ENCODE peak calls at places on chromosomes 4 and X, in eight cellular contexts. O is testis; P is choroid plexus epithelial cell; J is PC-3; Z is brain microvascular endothelial cell; B is CD8-positive, alpha-beta memory T cell; H is mesendoderm; Y is HepG2. M is an unnamed sample.

GRCh38 chr4:144494280-144494679 is 151.7 kb upstream of the HHIP start:
- DNase-seq in O (no peak), P (peak; percentile 48), J (no peak), Z (no peak), B (no peak), H (no peak), Y (no peak), M (no peak)

GRCh38 chrX:119502727-119503483 is 34.7 kb downstream of the SLC25A5 start:
- DNase-seq in O (no peak), P (peak; percentile 53), J (peak; percentile 86), Z (peak; percentile 27), B (peak; percentile 51), H (no peak), Y (peak; percentile 65), M (no peak)

GRCh38 chrX:13688384-13688771 is 550 bp upstream of the RAB9A start:
- DNase-seq in O (no peak), P (no peak), J (peak; percentile 13), Z (no peak), B (no peak), H (no peak), Y (no peak), M (no peak)

GRCh38 chrX:154417157-154417556 is 5.8 kb downstream of the TAFAZZIN start:
- DNase-seq in O (no peak), P (no peak), J (no peak), Z (no peak), B (no peak), H (no peak), Y (no peak), M (no peak)

GRCh38 chrX:50700921-50701320 is 113.1 kb downstream of the SHROOM4 start:
- DNase-seq in O (no peak), P (no peak), J (no peak), Z (no peak), B (no peak), H (peak; percentile 59), Y (no peak), M (no peak)

GRCh38 chr4:20761382-20761781 is 61.1 kb downstream of the PACRGL start:
- DNase-seq in O (no peak), P (no peak), J (peak; percentile 16), Z (no peak), B (no peak), H (no peak), Y (no peak), M (no peak)

GRCh38 chr4:921830-922331 is 10.2 kb downstream of the GAK start:
- DNase-seq in O (no peak), P (no peak), J (no peak), Z (no peak), B (no peak), H (no peak), Y (no peak), M (peak; percentile 60)

GRCh38 chr4:76821661-76822060 is 76.3 kb downstream of the SOWAHB start:
- DNase-seq in O (no peak), P (peak; percentile 58), J (no peak), Z (no peak), B (no peak), H (no peak), Y (no peak), M (no peak)

GRCh38 chr4:107037188-107037587 is 1.1 kb upstream of the DKK2 start:
- DNase-seq in O (peak; percentile 62), P (peak; percentile 42), J (peak; percentile 4), Z (peak; percentile 28), B (no peak), H (peak; percentile 80), Y (no peak), M (no peak)

GRCh38 chrX:57379296-57379695 is 92.8 kb downstream of the FAAH2 start:
- DNase-seq in O (no peak), P (no peak), J (no peak), Z (no peak), B (no peak), H (no peak), Y (no peak), M (no peak)

GRCh38 chr4:140012688-140013087 is 141.3 kb downstream of the MAML3 start:
- DNase-seq in O (peak; percentile 50), P (peak; percentile 94), J (peak; percentile 93), Z (peak; percentile 89), B (peak; percentile 49), H (peak; percentile 80), Y (peak; percentile 70), M (no peak)

GRCh38 chrX:33277046-33277445 is 65.7 kb upstream of the DMD start:
- DNase-seq in O (no peak), P (no peak), J (no peak), Z (no peak), B (no peak), H (no peak), Y (no peak), M (no peak)

GRCh38 chr4:138972956-138973819 is 42.4 kb upstream of the NOCT start:
- DNase-seq in O (no peak), P (no peak), J (no peak), Z (no peak), B (no peak), H (peak; percentile 86), Y (no peak), M (no peak)

GRCh38 chr4:98816816-98817215 is 112.1 kb downstream of the EIF4E start:
- DNase-seq in O (no peak), P (no peak), J (no peak), Z (no peak), B (no peak), H (no peak), Y (no peak), M (no peak)

GRCh38 chr4:139207873-139208403 is 30.9 kb upstream of the ELF2 start:
- DNase-seq in O (no peak), P (peak; percentile 26), J (no peak), Z (no peak), B (no peak), H (no peak), Y (no peak), M (no peak)

DNA sequence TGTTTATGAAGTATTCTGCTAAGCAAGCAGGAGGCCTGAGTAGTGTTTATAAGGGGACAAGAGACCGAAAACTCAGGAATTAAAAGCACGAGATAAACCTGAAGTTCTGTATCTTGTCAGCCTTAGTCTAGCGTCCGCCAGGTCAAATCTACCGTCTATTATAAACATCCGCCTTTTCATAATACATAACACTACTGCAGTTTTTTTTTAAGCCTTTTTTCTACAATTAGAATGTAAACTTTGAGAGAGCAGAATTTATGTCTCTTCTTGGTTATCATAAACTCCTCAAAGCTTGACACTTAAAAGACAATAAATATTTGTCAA is 117.3 kb downstream of the CHRNA9 start:
- DNase-seq in O (no peak), P (no peak), J (no peak), Z (no peak), B (no peak), H (no peak), Y (no peak), M (no peak)
- H3K4me3 ChIP-seq in O (no peak overlapping the region), P (peak overlapping the region; percentile 16), J (no peak overlapping the region), Z (no peak overlapping the region), B (no peak overlapping the region), H (no peak overlapping the region), Y (no peak overlapping the region), M (no peak overlapping the region)

GRCh38 chrX:45768666-45769065 is 568.0 kb upstream of the DIPK2B start:
- DNase-seq in O (no peak), P (no peak), J (no peak), Z (no peak), B (no peak), H (no peak), Y (no peak), M (no peak)

GRCh38 chrX:45774961-45775360 is 574.3 kb upstream of the DIPK2B start:
- DNase-seq in O (no peak), P (peak; percentile 80), J (peak; percentile 89), Z (peak; percentile 41), B (no peak), H (no peak), Y (no peak), M (no peak)

GRCh38 chrX:45771114-45771513 is 570.4 kb upstream of the DIPK2B start:
- DNase-seq in O (no peak), P (peak; percentile 78), J (peak; percentile 96), Z (peak; percentile 87), B (no peak), H (no peak), Y (peak; percentile 51), M (no peak)

GRCh38 chrX:45769919-45770582 is 569.4 kb upstream of the DIPK2B start:
- DNase-seq in O (peak; percentile 24), P (peak; percentile 96), J (peak; percentile 78), Z (peak; percentile 90), B (peak; percentile 50), H (no peak), Y (peak; percentile 88), M (peak; percentile 53)

DNA sequence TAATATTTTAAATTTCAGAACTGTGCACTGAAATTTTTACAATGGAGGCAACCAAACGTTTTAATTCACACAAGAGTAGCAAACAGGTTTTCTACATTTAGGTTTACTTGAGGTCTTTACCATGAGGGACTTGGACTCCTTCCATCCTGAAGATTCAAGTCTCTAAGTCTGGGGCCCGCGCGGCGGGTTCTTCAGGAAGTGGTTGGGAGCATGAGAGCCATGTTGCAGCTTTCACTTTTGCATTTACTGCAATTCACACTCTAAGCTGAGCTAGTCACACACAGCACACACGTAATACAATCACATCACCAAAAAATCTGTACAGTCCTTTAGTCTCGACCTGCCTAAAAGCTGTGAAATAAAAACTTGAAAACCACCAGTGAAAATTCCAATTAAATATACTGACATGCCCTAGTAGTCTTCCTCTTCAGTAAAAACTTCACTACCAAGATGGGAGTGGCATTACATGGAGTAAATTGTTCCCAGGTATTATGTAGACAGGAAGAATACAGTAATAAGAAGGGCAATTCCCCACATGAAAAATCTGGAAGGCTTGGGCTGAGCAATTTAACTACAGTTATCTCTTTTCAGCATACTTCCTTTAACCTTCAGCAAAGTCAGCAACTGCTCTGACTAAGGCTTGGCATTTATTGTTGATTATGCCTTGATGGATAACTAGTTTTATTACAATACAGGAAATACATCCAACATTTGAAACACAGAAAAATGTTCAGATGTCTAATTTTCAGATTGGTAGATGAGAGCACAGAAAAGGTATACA is 571.1 kb upstream of the DIPK2B start:
- DNase-seq in O (no peak), P (peak; percentile 79), J (peak; percentile 64), Z (peak; percentile 56), B (peak; percentile 78), H (no peak), Y (no peak), M (no peak)
- H3K4me3 ChIP-seq in O (no peak overlapping the region), P (peak overlapping the region; percentile 66), J (peak overlapping the region; percentile 87), Z (peak overlapping the region; percentile 70), B (peak overlapping the region; percentile 26), H (no peak overlapping the region), Y (no peak overlapping the region), M (peak overlapping the region; percentile 4)

DNA sequence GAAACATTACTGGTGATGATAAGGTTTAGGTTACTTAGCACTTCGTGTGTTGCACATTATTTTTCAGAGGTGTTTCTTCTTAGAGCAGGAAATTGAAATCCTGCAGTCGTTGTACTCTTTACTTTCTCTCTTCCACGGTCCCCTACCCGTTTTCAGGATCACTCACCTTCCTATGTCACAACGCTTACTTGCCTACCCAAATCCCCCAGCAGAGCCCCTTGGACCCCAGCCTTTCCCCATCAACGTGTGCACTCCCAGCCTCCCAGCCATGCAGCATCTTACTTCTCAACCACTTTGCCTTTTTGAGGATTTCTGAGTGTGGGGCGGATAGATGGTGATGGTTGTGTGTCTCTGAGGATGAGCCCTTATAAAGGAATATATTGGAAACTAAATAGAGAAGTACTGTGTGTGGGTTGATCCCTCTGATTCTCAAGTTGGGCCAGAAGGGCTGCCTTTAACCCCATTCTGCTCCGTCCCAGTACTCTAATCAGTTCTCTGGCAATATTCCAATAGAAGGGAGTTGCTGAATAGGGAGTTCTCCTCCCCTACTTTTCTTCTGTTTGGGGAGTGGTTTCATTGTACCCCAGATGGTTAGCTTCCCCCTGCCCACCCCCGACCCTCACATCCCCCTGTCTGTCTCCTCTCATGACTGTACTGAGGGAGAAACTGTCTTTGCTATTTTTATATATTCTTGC is 1.6 kb downstream of the MID2 start:
- DNase-seq in O (no peak), P (no peak), J (no peak), Z (no peak), B (no peak), H (no peak), Y (no peak), M (no peak)
- H3K4me3 ChIP-seq in O (peak overlapping the region; percentile 63), P (peak overlapping the region; percentile 62), J (peak overlapping the region; percentile 82), Z (peak overlapping the region; percentile 35), B (no peak overlapping the region), H (no peak overlapping the region), Y (no peak overlapping the region), M (no peak overlapping the region)

GRCh38 chr4:41359836-41360213 is 103.1 kb downstream of the UCHL1 start:
- DNase-seq in O (no peak), P (no peak), J (no peak), Z (no peak), B (no peak), H (peak; percentile 57), Y (no peak), M (no peak)
- H3K4me3 ChIP-seq in O (peak overlapping the region; percentile 76), P (peak overlapping the region; percentile 59), J (peak overlapping the region; percentile 85), Z (no peak overlapping the region), B (no peak overlapping the region), H (no peak overlapping the region), Y (no peak overlapping the region), M (no peak overlapping the region)

M was measured in GM06990.